ENCODE peak calls at places on chromosomes 2 and 18, in eight cellular contexts. One of them, this sample, is unnamed.

GRCh38 chr2:151828143-151828889 is at the start of gene ARL5A:
- DNase-seq in IMR-90: peak
- DNase-seq in sigmoid colon: peak
- DNase-seq in heart left ventricle: peak
- DNase-seq in transverse colon: peak
- DNase-seq in Peyer's patch: peak
- DNase-seq in vagina: no peak
- DNase-seq in ovary: peak
- DNase-seq in this sample: peak

GRCh38 chr2:221676566-221677172 is 104.6 kb upstream of the EPHA4 start:
- DNase-seq in sigmoid colon: no peak
- DNase-seq in ovary: no peak
- DNase-seq in transverse colon: no peak
- DNase-seq in IMR-90: peak
- DNase-seq in vagina: no peak
- DNase-seq in heart left ventricle: no peak
- DNase-seq in Peyer's patch: no peak
- DNase-seq in this sample: no peak

GRCh38 chr2:39942970-39943369 is 163.9 kb upstream of the THUMPD2 start:
- DNase-seq in sigmoid colon: no peak
- DNase-seq in vagina: no peak
- DNase-seq in IMR-90: peak
- DNase-seq in transverse colon: no peak
- DNase-seq in heart left ventricle: no peak
- DNase-seq in Peyer's patch: no peak
- DNase-seq in ovary: no peak
- DNase-seq in this sample: no peak

GRCh38 chr2:20429528-20429927 is 17.3 kb upstream of the RHOB start:
- DNase-seq in sigmoid colon: no peak
- DNase-seq in ovary: no peak
- DNase-seq in heart left ventricle: no peak
- DNase-seq in Peyer's patch: peak
- DNase-seq in vagina: no peak
- DNase-seq in transverse colon: peak
- DNase-seq in IMR-90: no peak
- DNase-seq in this sample: no peak

GRCh38 chr2:165777522-165778186 is 16.4 kb downstream of the GALNT3 start:
- DNase-seq in heart left ventricle: no peak
- DNase-seq in ovary: no peak
- DNase-seq in Peyer's patch: no peak
- DNase-seq in sigmoid colon: no peak
- DNase-seq in vagina: no peak
- DNase-seq in transverse colon: no peak
- DNase-seq in IMR-90: no peak
- DNase-seq in this sample: no peak

GRCh38 chr2:166011660-166012059 is 58.1 kb upstream of the TTC21B start:
- DNase-seq in IMR-90: no peak
- DNase-seq in vagina: no peak
- DNase-seq in ovary: no peak
- DNase-seq in Peyer's patch: no peak
- DNase-seq in sigmoid colon: no peak
- DNase-seq in transverse colon: no peak
- DNase-seq in heart left ventricle: no peak
- DNase-seq in this sample: no peak

GRCh38 chr2:180124273-180124881 is 117.3 kb upstream of the CWC22 start:
- DNase-seq in ovary: no peak
- DNase-seq in IMR-90: peak
- DNase-seq in transverse colon: no peak
- DNase-seq in sigmoid colon: no peak
- DNase-seq in Peyer's patch: no peak
- DNase-seq in vagina: no peak
- DNase-seq in heart left ventricle: no peak
- DNase-seq in this sample: no peak

GRCh38 chr2:36480028-36480427 is 117.9 kb downstream of the FEZ2 start:
- DNase-seq in transverse colon: no peak
- DNase-seq in IMR-90: no peak
- DNase-seq in sigmoid colon: no peak
- DNase-seq in heart left ventricle: no peak
- DNase-seq in vagina: no peak
- DNase-seq in Peyer's patch: no peak
- DNase-seq in ovary: no peak
- DNase-seq in this sample: no peak

GRCh38 chr2:177264209-177264538 is 353 bp downstream of the NFE2L2 start:
- DNase-seq in transverse colon: peak
- DNase-seq in IMR-90: peak
- DNase-seq in sigmoid colon: peak
- DNase-seq in vagina: no peak
- DNase-seq in ovary: peak
- DNase-seq in heart left ventricle: no peak
- DNase-seq in Peyer's patch: no peak
- DNase-seq in this sample: peak

GRCh38 chr2:65227035-65227470 is 578 bp upstream of the ACTR2 start:
- DNase-seq in ovary: no peak
- DNase-seq in heart left ventricle: no peak
- DNase-seq in transverse colon: peak
- DNase-seq in IMR-90: no peak
- DNase-seq in vagina: no peak
- DNase-seq in Peyer's patch: no peak
- DNase-seq in sigmoid colon: no peak
- DNase-seq in this sample: no peak

GRCh38 chr2:73830871-73831401 is 2.2 kb downstream of the STAMBP start:
- DNase-seq in ovary: no peak
- DNase-seq in IMR-90: peak
- DNase-seq in Peyer's patch: no peak
- DNase-seq in transverse colon: no peak
- DNase-seq in vagina: no peak
- DNase-seq in sigmoid colon: no peak
- DNase-seq in heart left ventricle: no peak
- DNase-seq in this sample: no peak

GRCh38 chr18:55237665-55238064 is 278.4 kb upstream of the CCDC68 start:
- DNase-seq in Peyer's patch: no peak
- DNase-seq in sigmoid colon: no peak
- DNase-seq in IMR-90: no peak
- DNase-seq in transverse colon: no peak
- DNase-seq in heart left ventricle: no peak
- DNase-seq in vagina: no peak
- DNase-seq in ovary: no peak
- DNase-seq in this sample: no peak
- H3K27ac ChIP-seq in Peyer's patch: no peak
- H3K27ac ChIP-seq in sigmoid colon: no peak
- H3K27ac ChIP-seq in IMR-90: no peak
- H3K27ac ChIP-seq in transverse colon: no peak
- H3K27ac ChIP-seq in heart left ventricle: no peak
- H3K27ac ChIP-seq in vagina: no peak
- H3K27ac ChIP-seq in ovary: no peak
- H3K27ac ChIP-seq in this sample: no peak

GRCh38 chr2:234881413-234882241 is 70.2 kb upstream of the SH3BP4 start:
- DNase-seq in sigmoid colon: peak
- DNase-seq in Peyer's patch: peak
- DNase-seq in heart left ventricle: peak
- DNase-seq in IMR-90: peak
- DNase-seq in ovary: peak
- DNase-seq in transverse colon: peak
- DNase-seq in vagina: no peak
- DNase-seq in this sample: peak

GRCh38 chr2:234885113-234885512 is 66.7 kb upstream of the SH3BP4 start:
- DNase-seq in Peyer's patch: no peak
- DNase-seq in transverse colon: no peak
- DNase-seq in vagina: no peak
- DNase-seq in ovary: no peak
- DNase-seq in sigmoid colon: no peak
- DNase-seq in IMR-90: no peak
- DNase-seq in heart left ventricle: no peak
- DNase-seq in this sample: no peak

GRCh38 chr2:234879671-234880455 is 72.0 kb upstream of the SH3BP4 start:
- DNase-seq in IMR-90: peak
- DNase-seq in transverse colon: no peak
- DNase-seq in ovary: no peak
- DNase-seq in Peyer's patch: no peak
- DNase-seq in heart left ventricle: no peak
- DNase-seq in vagina: no peak
- DNase-seq in sigmoid colon: no peak
- DNase-seq in this sample: no peak

GRCh38 chr2:234884591-234884990 is 67.2 kb upstream of the SH3BP4 start:
- DNase-seq in IMR-90: no peak
- DNase-seq in sigmoid colon: no peak
- DNase-seq in transverse colon: no peak
- DNase-seq in vagina: no peak
- DNase-seq in ovary: no peak
- DNase-seq in Peyer's patch: no peak
- DNase-seq in heart left ventricle: no peak
- DNase-seq in this sample: no peak

GRCh38 chr2:234880551-234881211 is 71.1 kb upstream of the SH3BP4 start:
- DNase-seq in vagina: no peak
- DNase-seq in IMR-90: peak
- DNase-seq in Peyer's patch: no peak
- DNase-seq in ovary: peak
- DNase-seq in sigmoid colon: no peak
- DNase-seq in heart left ventricle: no peak
- DNase-seq in transverse colon: no peak
- DNase-seq in this sample: no peak
- TF ChIP-seq POLR2A in vagina: no peak
- TF ChIP-seq POLR2A in IMR-90: peak
- TF ChIP-seq POLR2A in Peyer's patch: no peak
- TF ChIP-seq POLR2A in ovary: no peak
- TF ChIP-seq POLR2A in sigmoid colon: no peak
- TF ChIP-seq POLR2A in heart left ventricle: no peak
- TF ChIP-seq POLR2A in transverse colon: no peak
- TF ChIP-seq POLR2A in this sample: no peak

GRCh38 chr2:99821572-99822369 is 320.6 kb downstream of the AFF3 start:
- DNase-seq in ovary: no peak
- DNase-seq in IMR-90: peak
- DNase-seq in transverse colon: no peak
- DNase-seq in sigmoid colon: no peak
- DNase-seq in heart left ventricle: no peak
- DNase-seq in Peyer's patch: no peak
- DNase-seq in vagina: no peak
- DNase-seq in this sample: no peak

GRCh38 chr2:99821039-99821438 is 321.4 kb downstream of the AFF3 start:
- DNase-seq in transverse colon: no peak
- DNase-seq in Peyer's patch: no peak
- DNase-seq in heart left ventricle: no peak
- DNase-seq in sigmoid colon: no peak
- DNase-seq in IMR-90: no peak
- DNase-seq in vagina: no peak
- DNase-seq in ovary: no peak
- DNase-seq in this sample: no peak

GRCh38 chr2:99818842-99819241 is 323.5 kb downstream of the AFF3 start:
- DNase-seq in ovary: no peak
- DNase-seq in sigmoid colon: no peak
- DNase-seq in heart left ventricle: no peak
- DNase-seq in IMR-90: peak
- DNase-seq in vagina: no peak
- DNase-seq in transverse colon: no peak
- DNase-seq in Peyer's patch: no peak
- DNase-seq in this sample: no peak

GRCh38 chr2:99816908-99817307 is 325.5 kb downstream of the AFF3 start:
- DNase-seq in heart left ventricle: no peak
- DNase-seq in vagina: no peak
- DNase-seq in ovary: no peak
- DNase-seq in transverse colon: no peak
- DNase-seq in Peyer's patch: no peak
- DNase-seq in IMR-90: no peak
- DNase-seq in sigmoid colon: no peak
- DNase-seq in this sample: no peak

GRCh38 chr2:99819766-99820165 is 322.6 kb downstream of the AFF3 start:
- DNase-seq in IMR-90: no peak
- DNase-seq in vagina: no peak
- DNase-seq in sigmoid colon: no peak
- DNase-seq in ovary: no peak
- DNase-seq in Peyer's patch: no peak
- DNase-seq in transverse colon: no peak
- DNase-seq in heart left ventricle: no peak
- DNase-seq in this sample: peak
- H3K27ac ChIP-seq in IMR-90: no peak
- H3K27ac ChIP-seq in vagina: no peak
- H3K27ac ChIP-seq in sigmoid colon: no peak
- H3K27ac ChIP-seq in ovary: no peak
- H3K27ac ChIP-seq in Peyer's patch: no peak
- H3K27ac ChIP-seq in transverse colon: no peak
- H3K27ac ChIP-seq in heart left ventricle: no peak
- H3K27ac ChIP-seq in this sample: no peak

GRCh38 chr2:68411397-68412126 is 46.5 kb downstream of the PLEK start:
- DNase-seq in ovary: no peak
- DNase-seq in vagina: no peak
- DNase-seq in heart left ventricle: no peak
- DNase-seq in transverse colon: no peak
- DNase-seq in Peyer's patch: no peak
- DNase-seq in IMR-90: no peak
- DNase-seq in sigmoid colon: no peak
- DNase-seq in this sample: no peak
- TF ChIP-seq POLR2A in ovary: no peak
- TF ChIP-seq POLR2A in vagina: no peak
- TF ChIP-seq POLR2A in heart left ventricle: no peak
- TF ChIP-seq POLR2A in transverse colon: no peak
- TF ChIP-seq POLR2A in Peyer's patch: no peak
- TF ChIP-seq POLR2A in IMR-90: no peak
- TF ChIP-seq POLR2A in sigmoid colon: no peak
- TF ChIP-seq POLR2A in this sample: no peak

GRCh38 chr2:28439763-28440162 is 47.1 kb downstream of the FOSL2 start:
- DNase-seq in IMR-90: no peak
- DNase-seq in Peyer's patch: no peak
- DNase-seq in vagina: no peak
- DNase-seq in ovary: no peak
- DNase-seq in sigmoid colon: peak
- DNase-seq in heart left ventricle: no peak
- DNase-seq in transverse colon: no peak
- DNase-seq in this sample: no peak
- H3K27ac ChIP-seq in IMR-90: no peak
- H3K27ac ChIP-seq in Peyer's patch: no peak
- H3K27ac ChIP-seq in vagina: no peak
- H3K27ac ChIP-seq in ovary: no peak
- H3K27ac ChIP-seq in sigmoid colon: no peak
- H3K27ac ChIP-seq in heart left ventricle: no peak
- H3K27ac ChIP-seq in transverse colon: no peak
- H3K27ac ChIP-seq in this sample: no peak

This sample was measured in thyroid gland.